ENCODE peak calls at places on chromosomes 11 and 22, in six cellular contexts. One of them, this sample, is unnamed.

GRCh38 chr22:20019661-20020532 is 1.0 kb upstream of the TANGO2 start:
- DNase-seq in fibroblast of villous mesenchyme: no peak
- DNase-seq in tibial nerve: no peak
- DNase-seq in GM10248: no peak
- DNase-seq in adrenal gland: no peak
- DNase-seq in SK-N-SH: no peak
- DNase-seq in this sample: no peak

GRCh38 chr11:62958547-62959071 is 26.2 kb downstream of the SLC22A6 start:
- DNase-seq in tibial nerve: no peak
- DNase-seq in GM10248: no peak
- DNase-seq in SK-N-SH: no peak
- DNase-seq in fibroblast of villous mesenchyme: peak
- DNase-seq in adrenal gland: peak
- DNase-seq in this sample: no peak

GRCh38 chr11:128872594-128872993 is 5.5 kb upstream of the KCNJ1 start:
- DNase-seq in GM10248: no peak
- DNase-seq in SK-N-SH: no peak
- DNase-seq in adrenal gland: no peak
- DNase-seq in tibial nerve: no peak
- DNase-seq in fibroblast of villous mesenchyme: no peak
- DNase-seq in this sample: no peak

GRCh38 chr11:1570896-1571759 is 943 bp downstream of the DUSP8 start:
- DNase-seq in adrenal gland: peak
- DNase-seq in SK-N-SH: peak
- DNase-seq in tibial nerve: no peak
- DNase-seq in GM10248: no peak
- DNase-seq in fibroblast of villous mesenchyme: no peak
- DNase-seq in this sample: no peak

GRCh38 chr22:37708580-37709444 is 12.0 kb downstream of the TRIOBP start:
- DNase-seq in adrenal gland: no peak
- DNase-seq in tibial nerve: no peak
- DNase-seq in fibroblast of villous mesenchyme: no peak
- DNase-seq in SK-N-SH: no peak
- DNase-seq in GM10248: no peak
- DNase-seq in this sample: no peak

GRCh38 chr22:48547971-48548370 is 1279.7 kb downstream of the BRD1 start:
- DNase-seq in GM10248: no peak
- DNase-seq in fibroblast of villous mesenchyme: no peak
- DNase-seq in tibial nerve: no peak
- DNase-seq in adrenal gland: no peak
- DNase-seq in SK-N-SH: no peak
- DNase-seq in this sample: no peak

GRCh38 chr11:74025467-74026166 is 16.7 kb upstream of the UCP3 start:
- DNase-seq in GM10248: no peak
- DNase-seq in SK-N-SH: no peak
- DNase-seq in tibial nerve: no peak
- DNase-seq in fibroblast of villous mesenchyme: peak
- DNase-seq in adrenal gland: no peak
- DNase-seq in this sample: no peak

GRCh38 chr11:3825473-3826154 is 15.1 kb downstream of the RHOG start:
- DNase-seq in tibial nerve: no peak
- DNase-seq in adrenal gland: no peak
- DNase-seq in SK-N-SH: no peak
- DNase-seq in fibroblast of villous mesenchyme: no peak
- DNase-seq in GM10248: no peak
- DNase-seq in this sample: no peak

GRCh38 chr11:58395581-58395980 is 11.1 kb downstream of the OR5B3 start:
- DNase-seq in SK-N-SH: no peak
- DNase-seq in fibroblast of villous mesenchyme: no peak
- DNase-seq in GM10248: no peak
- DNase-seq in tibial nerve: no peak
- DNase-seq in adrenal gland: no peak
- DNase-seq in this sample: no peak

GRCh38 chr11:119316017-119316728 is 757 bp downstream of the MCAM start:
- DNase-seq in tibial nerve: no peak
- DNase-seq in SK-N-SH: peak
- DNase-seq in fibroblast of villous mesenchyme: no peak
- DNase-seq in adrenal gland: peak
- DNase-seq in GM10248: no peak
- DNase-seq in this sample: peak

GRCh38 chr11:46528445-46529085 is 65.3 kb downstream of the AMBRA1 start:
- DNase-seq in GM10248: no peak
- DNase-seq in fibroblast of villous mesenchyme: no peak
- DNase-seq in SK-N-SH: no peak
- DNase-seq in adrenal gland: no peak
- DNase-seq in tibial nerve: no peak
- DNase-seq in this sample: no peak

GRCh38 chr11:87871071-87871470 is 304.2 kb downstream of the RAB38 start:
- DNase-seq in fibroblast of villous mesenchyme: no peak
- DNase-seq in adrenal gland: no peak
- DNase-seq in tibial nerve: no peak
- DNase-seq in SK-N-SH: no peak
- DNase-seq in GM10248: no peak
- DNase-seq in this sample: no peak

GRCh38 chr11:1830500-1831223 is 4.1 kb upstream of the SYT8 start:
- DNase-seq in adrenal gland: no peak
- DNase-seq in GM10248: no peak
- DNase-seq in fibroblast of villous mesenchyme: peak
- DNase-seq in tibial nerve: no peak
- DNase-seq in SK-N-SH: peak
- DNase-seq in this sample: no peak

GRCh38 chr11:91085985-91086384 is 863.1 kb upstream of the CHORDC1 start:
- DNase-seq in fibroblast of villous mesenchyme: peak
- DNase-seq in tibial nerve: no peak
- DNase-seq in SK-N-SH: no peak
- DNase-seq in GM10248: no peak
- DNase-seq in adrenal gland: no peak
- DNase-seq in this sample: no peak

GRCh38 chr11:83475741-83476140 is 189.6 kb upstream of the CCDC90B start:
- DNase-seq in adrenal gland: no peak
- DNase-seq in tibial nerve: no peak
- DNase-seq in fibroblast of villous mesenchyme: no peak
- DNase-seq in GM10248: no peak
- DNase-seq in SK-N-SH: no peak
- DNase-seq in this sample: no peak

GRCh38 chr11:2289859-2290258 is 11.9 kb downstream of the C11orf21 start:
- DNase-seq in fibroblast of villous mesenchyme: no peak
- DNase-seq in GM10248: no peak
- DNase-seq in tibial nerve: no peak
- DNase-seq in adrenal gland: no peak
- DNase-seq in SK-N-SH: no peak
- DNase-seq in this sample: no peak

GRCh38 chr11:122931510-122931909 is 49.0 kb downstream of the JHY start:
- DNase-seq in tibial nerve: no peak
- DNase-seq in GM10248: no peak
- DNase-seq in adrenal gland: no peak
- DNase-seq in SK-N-SH: no peak
- DNase-seq in fibroblast of villous mesenchyme: no peak
- DNase-seq in this sample: no peak

GRCh38 chr11:28017816-28018215 is 90.1 kb downstream of the KIF18A start:
- DNase-seq in tibial nerve: no peak
- DNase-seq in GM10248: no peak
- DNase-seq in SK-N-SH: no peak
- DNase-seq in adrenal gland: no peak
- DNase-seq in fibroblast of villous mesenchyme: peak
- DNase-seq in this sample: no peak

GRCh38 chr11:68471360-68472340 is 11.1 kb downstream of the PPP6R3 start:
- DNase-seq in tibial nerve: no peak
- DNase-seq in fibroblast of villous mesenchyme: peak
- DNase-seq in GM10248: peak
- DNase-seq in SK-N-SH: no peak
- DNase-seq in adrenal gland: no peak
- DNase-seq in this sample: peak

GRCh38 chr11:62340269-62340901 is 3.1 kb downstream of the ASRGL1 start:
- DNase-seq in adrenal gland: peak
- DNase-seq in SK-N-SH: peak
- DNase-seq in GM10248: peak
- DNase-seq in tibial nerve: peak
- DNase-seq in fibroblast of villous mesenchyme: peak
- DNase-seq in this sample: peak

GRCh38 chr11:93133710-93134109 is 64.1 kb downstream of the SLC36A4 start:
- DNase-seq in GM10248: no peak
- DNase-seq in SK-N-SH: no peak
- DNase-seq in tibial nerve: no peak
- DNase-seq in adrenal gland: no peak
- DNase-seq in fibroblast of villous mesenchyme: peak
- DNase-seq in this sample: no peak

GRCh38 chr11:93128574-93128973 is 69.2 kb downstream of the SLC36A4 start:
- DNase-seq in adrenal gland: no peak
- DNase-seq in tibial nerve: no peak
- DNase-seq in GM10248: no peak
- DNase-seq in fibroblast of villous mesenchyme: no peak
- DNase-seq in SK-N-SH: no peak
- DNase-seq in this sample: no peak

DNA sequence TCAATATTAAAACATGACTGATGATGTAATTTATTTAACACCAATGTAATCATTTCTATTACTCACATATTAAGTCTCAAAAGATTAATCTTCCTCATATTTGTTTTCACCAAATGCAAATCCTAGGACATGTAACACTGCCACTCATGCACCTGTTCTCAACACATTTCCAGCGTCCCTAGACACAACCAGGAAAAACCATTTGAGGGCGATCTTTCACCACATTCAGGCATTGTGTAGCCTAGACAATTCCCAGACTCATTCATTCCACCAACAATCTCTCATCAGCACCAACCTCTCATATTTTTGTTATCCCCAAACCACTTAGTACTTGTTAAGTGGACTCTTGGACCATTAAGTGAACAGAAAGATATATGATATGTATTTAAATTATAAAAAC is 66.1 kb downstream of the SLC36A4 start:
- DNase-seq in tibial nerve: no peak
- DNase-seq in GM10248: no peak
- DNase-seq in SK-N-SH: no peak
- DNase-seq in adrenal gland: no peak
- DNase-seq in fibroblast of villous mesenchyme: peak
- DNase-seq in this sample: no peak
- TF ChIP-seq CTCF in tibial nerve: no peak
- TF ChIP-seq CTCF in GM10248: peak
- TF ChIP-seq CTCF in SK-N-SH: no peak
- TF ChIP-seq CTCF in adrenal gland: no peak
- TF ChIP-seq CTCF in fibroblast of villous mesenchyme: peak
- TF ChIP-seq CTCF in this sample: peak

DNA sequence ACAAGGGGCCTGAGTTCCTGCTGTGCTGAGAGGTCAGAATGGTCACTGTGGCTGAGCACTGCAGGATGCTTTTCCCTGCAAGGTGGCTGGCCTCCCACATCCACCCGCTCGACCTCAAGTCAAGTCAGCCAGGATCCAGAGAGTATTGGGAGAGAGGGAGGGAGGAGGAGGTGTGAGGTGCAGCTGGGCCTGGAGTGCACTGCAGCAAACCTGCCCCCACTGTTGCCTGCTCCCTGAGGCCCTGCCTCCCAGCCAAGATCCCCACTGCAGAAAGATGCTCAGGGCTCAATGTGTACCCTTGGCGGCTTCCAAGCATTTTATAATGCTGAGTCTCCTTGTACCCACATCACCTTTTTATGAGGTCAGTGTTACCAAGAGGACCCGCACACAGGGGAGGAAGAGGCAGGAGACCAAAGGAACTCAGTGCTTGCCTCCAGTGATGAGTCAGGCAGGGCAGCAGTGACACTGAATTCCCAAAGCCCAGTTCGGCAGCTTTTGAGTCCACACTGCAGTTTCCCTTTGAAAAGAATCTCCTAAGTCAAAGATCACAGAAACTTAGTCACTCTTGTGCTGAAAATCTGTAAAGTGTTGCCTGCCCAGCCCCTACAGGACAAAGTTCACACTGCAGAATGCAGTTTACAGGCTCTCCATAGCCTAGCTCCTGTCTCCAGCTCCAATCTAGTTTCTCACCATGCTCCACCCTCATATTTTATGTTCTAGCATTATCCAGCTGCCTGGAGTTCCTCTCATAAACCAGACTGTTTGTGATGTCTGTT is 3.1 kb downstream of the ENDOD1 start:
- DNase-seq in SK-N-SH: peak
- DNase-seq in GM10248: peak
- DNase-seq in fibroblast of villous mesenchyme: peak
- DNase-seq in tibial nerve: no peak
- DNase-seq in adrenal gland: peak
- DNase-seq in this sample: peak
- TF ChIP-seq CTCF in SK-N-SH: peak
- TF ChIP-seq CTCF in GM10248: peak
- TF ChIP-seq CTCF in fibroblast of villous mesenchyme: peak
- TF ChIP-seq CTCF in tibial nerve: peak
- TF ChIP-seq CTCF in adrenal gland: peak
- TF ChIP-seq CTCF in this sample: peak

GRCh38 chr11:106840993-106841392 is 177.3 kb downstream of the GUCY1A2 start:
- DNase-seq in SK-N-SH: no peak
- DNase-seq in GM10248: no peak
- DNase-seq in adrenal gland: no peak
- DNase-seq in tibial nerve: no peak
- DNase-seq in fibroblast of villous mesenchyme: no peak
- DNase-seq in this sample: no peak
- TF ChIP-seq CTCF in SK-N-SH: peak
- TF ChIP-seq CTCF in GM10248: no peak
- TF ChIP-seq CTCF in adrenal gland: no peak
- TF ChIP-seq CTCF in tibial nerve: no peak
- TF ChIP-seq CTCF in fibroblast of villous mesenchyme: no peak
- TF ChIP-seq CTCF in this sample: no peak

GRCh38 chr11:31045335-31045734 is 324.2 kb downstream of the DCDC1 start:
- DNase-seq in tibial nerve: no peak
- DNase-seq in fibroblast of villous mesenchyme: no peak
- DNase-seq in SK-N-SH: peak
- DNase-seq in adrenal gland: no peak
- DNase-seq in GM10248: no peak
- DNase-seq in this sample: no peak
- TF ChIP-seq CTCF in tibial nerve: no peak
- TF ChIP-seq CTCF in fibroblast of villous mesenchyme: no peak
- TF ChIP-seq CTCF in SK-N-SH: peak
- TF ChIP-seq CTCF in adrenal gland: peak
- TF ChIP-seq CTCF in GM10248: no peak
- TF ChIP-seq CTCF in this sample: peak

This sample was measured in GM13977.